ENCODE peak calls at places on chromosome 4, in nine cellular contexts. B, V, F, E, G, A, T, C and H are unnamed samples.

GRCh38 chr4:12701384-12701783 is 782.8 kb downstream of the RAB28 start:
- DNase-seq in A (no peak), B (no peak), F (no peak), C (no peak), G (no peak), V (no peak), E (no peak), T (no peak), H (no peak)

GRCh38 chr4:87382116-87382515 is 8.9 kb downstream of the HSD17B11 start:
- DNase-seq in G (no peak), B (no peak), V (no peak), F (no peak), T (no peak), E (no peak), A (no peak), C (no peak), H (no peak)

GRCh38 chr4:99321241-99322191 is at the start of gene ADH1B:
- DNase-seq in V (no peak), E (no peak), C (no peak), T (no peak), A (no peak), B (no peak), F (no peak), G (no peak), H (no peak)

GRCh38 chr4:93199492-93199891 is 629.1 kb upstream of the ATOH1 start:
- DNase-seq in V (no peak), A (peak), G (no peak), T (no peak), E (peak), C (no peak), F (no peak), B (peak), H (peak)

GRCh38 chr4:109703664-109704351 is 563 bp upstream of the CASP6 start:
- DNase-seq in F (no peak), A (no peak), T (no peak), V (no peak), G (no peak), B (peak), E (no peak), C (no peak), H (no peak)

GRCh38 chr4:77582716-77583115 is 22.9 kb upstream of the CXCL13 start:
- DNase-seq in V (no peak), B (peak), A (peak), T (no peak), C (no peak), G (no peak), F (no peak), E (no peak), H (no peak)

GRCh38 chr4:173525118-173526033 is 4.7 kb downstream of the HAND2 start:
- DNase-seq in F (no peak), B (peak), E (no peak), T (peak), A (no peak), C (peak), G (no peak), V (no peak), H (no peak)

GRCh38 chr4:111781611-111782010 is 363.6 kb upstream of the FAM241A start:
- DNase-seq in B (no peak), A (no peak), G (no peak), E (no peak), V (peak), C (no peak), T (no peak), F (no peak), H (no peak)

GRCh38 chr4:134201216-134202098 is at the start of gene PABPC4L:
- DNase-seq in E (peak), C (peak), V (peak), B (peak), F (no peak), G (peak), T (peak), A (peak), H (no peak)

GRCh38 chr4:146368209-146368608 is 153.5 kb downstream of the SLC10A7 start:
- DNase-seq in B (no peak), E (no peak), V (no peak), F (no peak), C (no peak), A (no peak), T (no peak), G (no peak), H (no peak)

GRCh38 chr4:112951362-112951962 is 98.0 kb upstream of the ANK2 start:
- DNase-seq in T (no peak), C (no peak), E (peak), A (peak), V (no peak), G (no peak), F (no peak), B (peak), H (no peak)

GRCh38 chr4:112073201-112073600 is 72.1 kb upstream of the FAM241A start:
- DNase-seq in T (no peak), C (no peak), A (no peak), E (no peak), V (peak), B (no peak), G (no peak), F (no peak), H (no peak)

GRCh38 chr4:53804719-53805118 is 213.4 kb upstream of the LNX1 start:
- DNase-seq in C (no peak), V (peak), G (no peak), E (no peak), A (no peak), F (no peak), B (peak), T (peak), H (peak)

GRCh38 chr4:136392576-136392975 is 1139.7 kb downstream of the PCDH18 start:
- DNase-seq in C (no peak), B (no peak), T (no peak), F (no peak), V (no peak), A (no peak), G (no peak), E (peak), H (no peak)

GRCh38 chr4:124415206-124415605 is 297.3 kb downstream of the ANKRD50 start:
- DNase-seq in F (no peak), A (peak), B (peak), C (no peak), T (no peak), V (no peak), E (peak), G (no peak), H (no peak)

GRCh38 chr4:76966024-76966579 is 16.6 kb downstream of the SEPTIN11 start:
- DNase-seq in B (no peak), A (no peak), E (no peak), T (no peak), G (no peak), V (no peak), C (no peak), F (no peak), H (no peak)

GRCh38 chr4:165177725-165178666 is 29.4 kb upstream of the KLHL2 start:
- DNase-seq in G (no peak), A (no peak), B (no peak), E (no peak), V (no peak), F (no peak), C (no peak), T (no peak), H (no peak)

GRCh38 chr4:111879539-111879938 is 265.7 kb upstream of the FAM241A start:
- DNase-seq in F (no peak), E (no peak), A (no peak), C (no peak), T (no peak), V (no peak), G (no peak), B (no peak), H (no peak)

DNA sequence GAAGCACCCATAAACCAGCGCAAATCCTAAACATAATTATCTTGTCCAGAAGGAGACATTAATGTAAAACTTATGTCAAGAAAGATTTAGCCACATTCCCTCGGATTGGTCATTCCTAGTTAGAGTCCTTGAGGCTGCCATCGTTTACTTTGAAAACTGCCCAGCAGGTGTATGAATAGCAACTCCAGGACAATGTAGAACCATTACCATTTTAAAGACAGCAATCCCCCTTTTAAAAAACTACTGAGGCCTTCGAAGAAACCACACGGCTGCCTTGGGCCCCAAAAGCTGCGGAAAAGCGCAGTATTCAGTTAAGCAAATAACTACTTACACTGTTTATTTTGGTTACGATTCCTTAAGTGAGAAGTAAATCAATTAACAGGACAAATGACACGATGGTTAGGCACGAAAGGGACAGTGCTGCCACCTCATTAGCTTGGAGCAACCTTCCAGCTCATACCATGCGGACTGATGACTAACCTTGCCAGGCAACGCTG is 814 bp upstream of the SGMS2 start:
- DNase-seq in A (no peak), E (no peak), B (no peak), C (no peak), T (no peak), F (no peak), G (no peak), V (no peak), H (no peak)
- H3K4me3 ChIP-seq in A (peak), E (peak), B (peak), C (peak), T (peak), F (no peak), G (peak), V (peak), H (no peak)

GRCh38 chr4:89957527-89957926 is 62.9 kb downstream of the MMRN1 start:
- DNase-seq in E (no peak), G (no peak), A (no peak), T (no peak), B (no peak), C (no peak), V (no peak), F (no peak), H (no peak)
- H3K4me3 ChIP-seq in E (no peak), G (no peak), A (no peak), T (no peak), B (no peak), C (no peak), V (no peak), F (no peak), H (no peak)

GRCh38 chr4:105895324-105895608 is at the start of gene NPNT:
- DNase-seq in F (no peak), C (no peak), B (no peak), G (no peak), T (peak), A (no peak), E (no peak), V (no peak), H (no peak)
- H3K4me3 ChIP-seq in F (no peak), C (peak), B (peak), G (peak), T (peak), A (peak), E (peak), V (no peak), H (no peak)

GRCh38 chr4:2057382-2058065 is 1.6 kb upstream of the NAT8L start:
- DNase-seq in T (peak), F (no peak), C (peak), V (no peak), A (no peak), E (no peak), G (no peak), B (no peak), H (no peak)

GRCh38 chr4:2060578-2061207 is 1.6 kb downstream of the NAT8L start:
- DNase-seq in F (no peak), G (no peak), V (no peak), E (no peak), B (peak), A (no peak), C (peak), T (peak), H (no peak)

GRCh38 chr4:2059034-2059725 is at the start of gene NAT8L:
- DNase-seq in A (no peak), C (peak), V (no peak), F (no peak), G (no peak), T (peak), B (peak), E (no peak), H (peak)

GRCh38 chr4:2059726-2060577 is 825 bp downstream of the NAT8L start:
- DNase-seq in B (peak), G (no peak), A (no peak), V (no peak), F (no peak), T (peak), C (peak), E (no peak), H (no peak)

DNA sequence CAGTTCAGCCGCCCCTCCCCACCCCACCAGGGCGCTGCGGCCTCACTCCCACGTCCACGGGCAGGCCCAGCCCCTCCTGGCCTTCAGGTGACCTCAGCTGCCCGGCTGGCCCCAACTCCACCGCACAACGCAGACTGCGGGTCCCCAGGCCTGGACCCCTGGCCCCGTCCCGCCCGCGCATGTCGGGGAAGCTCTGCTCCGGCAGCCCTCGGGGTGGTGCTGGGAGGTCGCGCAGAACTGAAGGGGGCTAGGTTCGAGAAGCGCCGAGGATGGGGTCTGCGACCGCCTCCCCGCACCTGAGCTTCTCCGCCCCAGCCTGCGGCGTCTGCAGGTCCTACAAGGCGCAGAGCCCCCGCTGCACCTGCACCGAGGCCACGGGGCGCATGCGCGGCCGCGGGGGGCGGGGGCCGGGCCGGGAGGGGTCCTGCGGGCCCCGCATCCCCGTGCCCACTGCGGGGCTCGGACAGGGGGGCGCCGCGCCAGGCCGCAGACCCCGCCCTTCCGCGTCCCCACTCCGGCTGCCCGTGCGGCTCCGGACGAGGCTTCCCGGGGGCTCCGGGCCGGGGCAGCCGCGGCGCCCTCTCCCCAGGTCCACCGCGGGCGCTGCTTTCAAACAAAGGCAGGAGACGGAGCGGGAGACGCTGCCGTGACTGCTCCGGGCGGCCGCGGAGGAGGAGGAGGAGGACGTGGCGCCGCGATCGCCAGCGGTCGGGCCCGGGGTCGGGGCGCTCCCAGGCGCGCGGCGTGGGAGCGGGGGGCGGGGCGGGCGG is 678 bp upstream of the NAT8L start:
- DNase-seq in C (peak), B (peak), T (peak), F (no peak), E (no peak), A (no peak), G (no peak), V (no peak), H (peak)
- H3K4me3 ChIP-seq in C (peak), B (peak), T (peak), F (no peak), E (no peak), A (no peak), G (peak), V (peak), H (peak)

GRCh38 chr4:27007507-27007906 is 146.9 kb downstream of the STIM2 start:
- DNase-seq in C (no peak), F (no peak), G (no peak), A (peak), E (no peak), V (no peak), B (peak), T (no peak), H (no peak)

GRCh38 chr4:27006247-27006603 is 145.6 kb downstream of the STIM2 start:
- DNase-seq in B (peak), G (no peak), F (no peak), E (no peak), A (no peak), V (no peak), T (no peak), C (no peak), H (no peak)

GRCh38 chr4:27008693-27009092 is 148.1 kb downstream of the STIM2 start:
- DNase-seq in C (no peak), V (no peak), E (no peak), G (no peak), A (peak), F (no peak), B (peak), T (no peak), H (no peak)

GRCh38 chr4:27005512-27006246 is 145.0 kb downstream of the STIM2 start:
- DNase-seq in A (peak), T (no peak), C (no peak), G (no peak), V (no peak), B (peak), E (peak), F (no peak), H (no peak)

GRCh38 chr4:27006646-27007045 is 146.0 kb downstream of the STIM2 start:
- DNase-seq in C (no peak), F (no peak), V (no peak), T (no peak), A (no peak), B (no peak), G (no peak), E (no peak), H (no peak)
- H3K4me3 ChIP-seq in C (no peak), F (no peak), V (no peak), T (no peak), A (no peak), B (peak), G (no peak), E (no peak), H (no peak)